ENCODE peak calls at places on chromosomes 4 and X, in four cellular contexts. Q is MM.1S, S is mesendoderm, J is upper lobe of right lung. M is an unnamed sample.

GRCh38 chr4:74546020-74546419 is 101.1 kb downstream of the AREG start:
- DNase-seq in Q (no peak), S (no peak), J (no peak), M (no peak)

GRCh38 chrX:19772306-19772705 is 115.1 kb downstream of the SH3KBP1 start:
- DNase-seq in Q (no peak), S (no peak), J (no peak), M (no peak)

GRCh38 chr4:85147481-85148076 is 181.1 kb upstream of the WDFY3 start:
- DNase-seq in Q (peak; percentile 83), S (peak; percentile 86), J (no peak), M (peak; percentile 23)

GRCh38 chrX:119398974-119399771 is at the start of gene SLC25A43:
- DNase-seq in Q (peak; percentile 42), S (peak; percentile 37), J (peak; percentile 78), M (no peak)

GRCh38 chr4:93876739-93877138 is 48.2 kb downstream of the ATOH1 start:
- DNase-seq in Q (no peak), S (no peak), J (no peak), M (no peak)

GRCh38 chr4:155772459-155773195 is 13.8 kb downstream of the GUCY1B1 start:
- DNase-seq in Q (no peak), S (peak; percentile 13), J (no peak), M (no peak)

GRCh38 chrX:78123190-78123589 is 16.3 kb downstream of the TAF9B start:
- DNase-seq in Q (no peak), S (no peak), J (no peak), M (no peak)

GRCh38 chr4:24533364-24533763 is 51.0 kb downstream of the DHX15 start:
- DNase-seq in Q (no peak), S (no peak), J (no peak), M (no peak)

GRCh38 chrX:37989304-37989703 is 17.0 kb upstream of the SYTL5 start:
- DNase-seq in Q (no peak), S (peak; percentile 11), J (no peak), M (no peak)
- H3K4me1 ChIP-seq in Q (no peaks in the 10 kb centered on the region), S (no peaks in the 10 kb centered on the region), J (no peaks in the 10 kb centered on the region), M (no peaks in the 10 kb centered on the region)

DNA sequence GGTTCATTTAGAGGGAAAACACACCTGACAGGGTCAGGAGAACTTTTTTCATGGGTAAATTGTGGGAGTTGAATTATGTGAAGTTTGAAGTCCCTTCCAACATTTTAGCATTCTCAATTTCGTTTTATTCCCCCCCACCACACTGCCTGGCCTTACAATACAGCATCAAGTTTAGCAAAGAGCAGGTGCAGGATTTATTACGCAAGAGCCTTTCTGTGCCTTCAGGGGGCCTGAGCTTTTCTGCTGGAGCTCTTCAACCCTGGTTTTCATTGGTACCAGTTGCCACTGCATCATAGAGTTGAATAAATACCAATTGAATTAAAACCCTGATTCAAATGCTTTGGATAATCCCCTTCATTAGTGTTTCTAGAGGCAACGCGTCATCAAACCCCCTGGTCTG is 43.7 kb upstream of the KIT start:
- DNase-seq in Q (no peak), S (no peak), J (no peak), M (no peak)
- H3K4me1 ChIP-seq in Q (no peaks in the 10 kb centered on the region), S (no peaks in the 10 kb centered on the region), J (no peaks in the 10 kb centered on the region), M (no peaks in the 10 kb centered on the region)

GRCh38 chr4:2075171-2075986 is 16.3 kb downstream of the NAT8L start:
- DNase-seq in Q (no peak), S (no peak), J (peak; percentile 48), M (no peak)
- H3K4me1 ChIP-seq in Q (no peaks in the 10 kb centered on the region), S (no peaks in the 10 kb centered on the region), J (no peaks in the 10 kb centered on the region), M (peaks cover 13% of the 10 kb centered on the region)

DNA sequence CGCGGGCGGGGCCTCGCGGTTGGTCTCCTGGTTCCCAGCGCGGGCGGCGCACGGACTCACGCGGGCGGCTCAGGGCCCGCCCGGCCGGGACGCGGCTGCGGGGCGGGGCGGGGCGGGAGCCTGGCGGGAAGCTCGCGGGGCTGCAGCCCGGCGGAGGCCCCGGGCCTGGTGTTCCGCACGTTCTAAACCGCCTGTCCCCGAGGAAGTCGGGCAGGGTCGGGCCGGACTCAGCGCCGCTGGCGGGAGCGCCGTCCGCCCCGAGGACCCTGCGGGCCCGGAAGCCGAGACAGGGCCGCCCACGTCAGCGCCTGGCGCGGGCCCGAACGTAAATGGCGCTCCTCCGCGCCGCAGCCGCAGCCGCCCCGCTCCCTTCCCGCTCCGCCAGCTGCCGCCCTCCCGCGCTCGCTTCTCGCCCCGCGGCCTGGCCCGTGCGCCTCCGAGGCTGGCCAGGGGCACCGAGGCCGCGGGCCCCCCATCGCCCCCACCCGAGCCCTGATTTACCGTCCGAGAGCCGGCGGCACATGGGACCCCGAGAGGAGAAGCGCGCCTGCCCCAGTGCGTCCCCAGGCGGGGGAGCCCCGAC is 309 bp upstream of the CTBP1 start:
- DNase-seq in Q (peak; percentile 91), S (peak; percentile 89), J (peak; percentile 94), M (peak; percentile 80)
- H3K4me1 ChIP-seq in Q (peaks cover 11% of the 10 kb centered on the region), S (peaks cover 5% of the 10 kb centered on the region), J (peaks cover 57% of the 10 kb centered on the region), M (peaks cover 16% of the 10 kb centered on the region)

GRCh38 chr4:153084249-153084648 is 120.0 kb upstream of the TRIM2 start:
- DNase-seq in Q (no peak), S (no peak), J (no peak), M (no peak)
- H3K4me1 ChIP-seq in Q (peaks cover 26% of the 10 kb centered on the region), S (no peaks in the 10 kb centered on the region), J (peaks cover 5% of the 10 kb centered on the region), M (peaks cover 12% of the 10 kb centered on the region)

GRCh38 chr4:48341776-48342558 is 638 bp downstream of the SLAIN2 start:
- DNase-seq in Q (peak; percentile 45), S (peak; percentile 74), J (peak; percentile 83), M (peak; percentile 61)
- H3K4me1 ChIP-seq in Q (peaks cover 28% of the 10 kb centered on the region), S (no peaks in the 10 kb centered on the region), J (peaks cover 15% of the 10 kb centered on the region), M (peaks cover 17% of the 10 kb centered on the region)

GRCh38 chr4:147284218-147284617 is 196.7 kb upstream of the EDNRA start:
- DNase-seq in Q (no peak), S (peak; percentile 23), J (no peak), M (no peak)
- H3K4me1 ChIP-seq in Q (no peaks in the 10 kb centered on the region), S (no peaks in the 10 kb centered on the region), J (no peaks in the 10 kb centered on the region), M (peaks cover under 1% of the 10 kb centered on the region)

DNA sequence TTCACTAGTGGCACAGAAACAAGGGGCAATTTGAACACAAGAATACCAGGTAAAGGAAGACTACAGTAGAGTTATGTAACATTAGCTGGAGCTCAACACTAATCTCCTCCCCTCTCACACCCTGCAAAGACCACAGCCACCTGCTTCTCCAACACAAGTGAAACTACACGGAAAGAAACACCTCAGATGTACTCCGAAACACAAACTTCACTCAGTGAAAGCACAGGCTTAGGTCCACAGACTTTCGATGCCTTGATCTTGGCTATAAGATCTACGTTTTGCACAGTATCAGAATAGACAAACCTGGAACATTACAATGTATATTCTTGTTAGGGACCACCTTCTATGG is 7.6 kb downstream of the ACSL1 start:
- DNase-seq in Q (peak; percentile 78), S (no peak), J (no peak), M (no peak)
- H3K4me1 ChIP-seq in Q (peaks cover 41% of the 10 kb centered on the region), S (no peaks in the 10 kb centered on the region), J (peaks cover 53% of the 10 kb centered on the region), M (peaks cover 5% of the 10 kb centered on the region)

M was measured in neuronal stem cell.